ENCODE peak calls at places on chromosomes 2 and 18, in seven cellular contexts. D is CD4-positive, alpha-beta memory T cell; N is body of pancreas; F is kidney tubule cell; Y is uterus; R is GM23338; E is neural crest cell. W is an unnamed sample.

GRCh38 chr2:134402385-134402784 is 148.5 kb downstream of the MGAT5 start:
- DNase-seq in D (no peak), N (peak), F (peak), Y (peak), R (no peak), E (no peak), W (no peak)

GRCh38 chr2:148244593-148245292 is 223.9 kb downstream of the MBD5 start:
- DNase-seq in D (no peak), N (no peak), F (peak), Y (no peak), R (no peak), E (no peak), W (no peak)

GRCh38 chr2:160695402-160696060 is 201.9 kb upstream of the RBMS1 start:
- DNase-seq in D (no peak), N (no peak), F (no peak), Y (peak), R (no peak), E (no peak), W (no peak)

GRCh38 chr2:112010751-112011150 is 44.3 kb upstream of the TMEM87B start:
- DNase-seq in D (no peak), N (peak), F (no peak), Y (no peak), R (no peak), E (no peak), W (no peak)

GRCh38 chr18:67517224-67517765 is 775 bp upstream of the DSEL start:
- DNase-seq in D (no peak), N (peak), F (no peak), Y (peak), R (peak), E (no peak), W (no peak)

GRCh38 chr2:206790311-206790935 is 25.0 kb downstream of the FASTKD2 start:
- DNase-seq in D (no peak), N (no peak), F (no peak), Y (no peak), R (no peak), E (no peak), W (no peak)

GRCh38 chr2:108058575-108059137 is 72.3 kb downstream of the SLC5A7 start:
- DNase-seq in D (no peak), N (no peak), F (no peak), Y (no peak), R (no peak), E (no peak), W (no peak)

GRCh38 chr2:143475131-143475784 is 346.0 kb downstream of the ARHGAP15 start:
- DNase-seq in D (no peak), N (no peak), F (no peak), Y (no peak), R (no peak), E (no peak), W (no peak)

GRCh38 chr2:71877636-71878035 is 270.0 kb downstream of the CYP26B1 start:
- DNase-seq in D (no peak), N (no peak), F (no peak), Y (no peak), R (no peak), E (no peak), W (no peak)

GRCh38 chr2:101540518-101540917 is 65.6 kb upstream of the RFX8 start:
- DNase-seq in D (no peak), N (no peak), F (no peak), Y (no peak), R (no peak), E (no peak), W (no peak)

GRCh38 chr2:133674433-133675331 is 106.4 kb upstream of the NCKAP5 start:
- DNase-seq in D (no peak), N (peak), F (peak), Y (peak), R (peak), E (peak), W (peak)

GRCh38 chr18:74613390-74613789 is 15.7 kb downstream of the ZNF407 start:
- DNase-seq in D (no peak), N (no peak), F (no peak), Y (no peak), R (no peak), E (no peak), W (no peak)

GRCh38 chr18:34998677-34999076 is 42.5 kb upstream of the MAPRE2 start:
- DNase-seq in D (no peak), N (no peak), F (no peak), Y (no peak), R (no peak), E (no peak), W (no peak)